ENCODE peak calls at places on chromosome 16, in four cellular contexts. O is NCI-H2081, G is neuronal stem cell, A is tibial nerve. J is an unnamed sample.

GRCh38 chr16:19410435-19411153 is 7.1 kb upstream of the TMC5 start:
- DNase-seq in O (peak), G (peak), A (no peak), J (no peak)

GRCh38 chr16:49932943-49933342 is 77.0 kb upstream of the ZNF423 start:
- DNase-seq in O (no peak), G (no peak), A (no peak), J (no peak)

GRCh38 chr16:27520982-27521673 is 28.6 kb downstream of the GTF3C1 start:
- DNase-seq in O (no peak), G (no peak), A (no peak), J (peak)

GRCh38 chr16:84554627-84555328 is 50.3 kb upstream of the MEAK7 start:
- DNase-seq in O (no peak), G (no peak), A (no peak), J (no peak)

GRCh38 chr16:53207810-53208752 is 153.3 kb downstream of the CHD9 start:
- DNase-seq in O (peak), G (peak), A (peak), J (peak)

GRCh38 chr16:57664662-57665025 is 3.5 kb upstream of the ADGRG3 start:
- DNase-seq in O (no peak), G (no peak), A (no peak), J (no peak)

GRCh38 chr16:52283581-52284375 is 263.2 kb downstream of the TOX3 start:
- DNase-seq in O (no peak), G (no peak), A (no peak), J (no peak)

GRCh38 chr16:3080024-3080423 is 14.6 kb downstream of the IL32 start:
- DNase-seq in O (no peak), G (no peak), A (no peak), J (no peak)

GRCh38 chr16:86355538-86355937 is 154.8 kb upstream of the FOXF1 start:
- DNase-seq in O (no peak), G (no peak), A (no peak), J (peak)

GRCh38 chr16:88681709-88682451 is 4.4 kb downstream of the SNAI3 start:
- DNase-seq in O (no peak), G (no peak), A (peak), J (no peak)

GRCh38 chr16:28597692-28598261 is 927 bp upstream of the SULT1A2 start:
- DNase-seq in O (no peak), G (peak), A (no peak), J (no peak)

GRCh38 chr16:68995011-68995504 is 110.4 kb upstream of the HAS3 start:
- DNase-seq in O (no peak), G (no peak), A (no peak), J (peak)

GRCh38 chr16:48277158-48277557 is 29.8 kb upstream of the ABCC11 start:
- DNase-seq in O (peak), G (no peak), A (no peak), J (no peak)

GRCh38 chr16:25014500-25015147 is 545 bp downstream of the ARHGAP17 start:
- DNase-seq in O (peak), G (peak), A (peak), J (no peak)

GRCh38 chr16:6643083-6643686 is 689.5 kb upstream of the RBFOX1 start:
- DNase-seq in O (peak), G (peak), A (peak), J (peak)

GRCh38 chr16:3202903-3203539 is 15.0 kb downstream of the OR1F1 start:
- DNase-seq in O (no peak), G (no peak), A (no peak), J (no peak)

GRCh38 chr16:28258571-28258970 is 33.8 kb upstream of the SBK1 start:
- DNase-seq in O (no peak), G (no peak), A (no peak), J (peak)

GRCh38 chr16:48596326-48596725 is 13.7 kb downstream of the N4BP1 start:
- DNase-seq in O (no peak), G (no peak), A (no peak), J (no peak)

GRCh38 chr16:667113-667779 is 686 bp upstream of the RHOT2 start:
- DNase-seq in O (no peak), G (no peak), A (no peak), J (no peak)

GRCh38 chr16:11156401-11156800 is 99.6 kb downstream of the SOCS1 start:
- DNase-seq in O (no peak), G (no peak), A (no peak), J (no peak)

GRCh38 chr16:55922662-55923061 is 47.5 kb upstream of the CES5A start:
- DNase-seq in O (no peak), G (no peak), A (no peak), J (no peak)

GRCh38 chr16:85805442-85806045 is 6.0 kb downstream of the COX4I1 start:
- DNase-seq in O (no peak), G (no peak), A (no peak), J (no peak)

GRCh38 chr16:55815320-55815719 is 17.6 kb downstream of the CES1 start:
- DNase-seq in O (no peak), G (no peak), A (no peak), J (no peak)

GRCh38 chr16:23827245-23827543 is 8.6 kb upstream of the PRKCB start:
- DNase-seq in O (no peak), G (no peak), A (no peak), J (no peak)

GRCh38 chr16:65667013-65667578 is 545.2 kb upstream of the CDH11 start:
- DNase-seq in O (no peak), G (no peak), A (no peak), J (peak)

GRCh38 chr16:80583466-80583865 is 42.7 kb downstream of the DYNLRB2 start:
- DNase-seq in O (no peak), G (no peak), A (no peak), J (peak)

GRCh38 chr16:10828851-10829331 is 10.3 kb upstream of the TVP23A start:
- DNase-seq in O (no peak), G (no peak), A (peak), J (peak)

GRCh38 chr16:69870761-69871160 is 80.4 kb upstream of the CLEC18A start:
- DNase-seq in O (no peak), G (no peak), A (no peak), J (no peak)

GRCh38 chr16:15822957-15823356 is 33.9 kb downstream of the MYH11 start:
- DNase-seq in O (no peak), G (no peak), A (no peak), J (no peak)

GRCh38 chr16:84913315-84913714 is 93.5 kb downstream of the CRISPLD2 start:
- DNase-seq in O (no peak), G (no peak), A (peak), J (no peak)

GRCh38 chr16:57889960-57890751 is 80.8 kb downstream of the CNGB1 start:
- DNase-seq in O (no peak), G (no peak), A (peak), J (no peak)

GRCh38 chr16:56539667-56540066 is 19.8 kb upstream of the BBS2 start:
- DNase-seq in O (no peak), G (no peak), A (no peak), J (no peak)

GRCh38 chr16:87580855-87581261 is 21.4 kb upstream of the JPH3 start:
- DNase-seq in O (no peak), G (no peak), A (no peak), J (no peak)

GRCh38 chr16:7374614-7375174 is 42.0 kb downstream of the RBFOX1 start:
- DNase-seq in O (no peak), G (no peak), A (no peak), J (no peak)

J was measured in hepatic stellate cell.